ENCODE peak calls at places on chromosomes 3 and 15, in six cellular contexts. S, K, W, D, Q and B are unnamed samples.

GRCh38 chr3:183823963-183824362 is 1.4 kb downstream of the MAP6D1 start:
- DNase-seq in S (no peak), K (no peak), W (no peak), D (no peak), Q (no peak), B (no peak)

GRCh38 chr3:58998476-58999117 is 51.2 kb downstream of the CFAP20DC start:
- DNase-seq in S (no peak), K (no peak), W (peak), D (no peak), Q (no peak), B (peak)

GRCh38 chr15:92845109-92845508 is 55.0 kb upstream of the CHD2 start:
- DNase-seq in S (no peak), K (no peak), W (no peak), D (no peak), Q (no peak), B (peak)

GRCh38 chr3:3499987-3500386 is 299.2 kb upstream of the LRRN1 start:
- DNase-seq in S (no peak), K (no peak), W (no peak), D (no peak), Q (no peak), B (no peak)

GRCh38 chr3:49415931-49416601 is 3.8 kb downstream of the TCTA start:
- DNase-seq in S (peak), K (peak), W (no peak), D (no peak), Q (peak), B (peak)

GRCh38 chr15:67127925-67128324 is 62.5 kb downstream of the SMAD3 start:
- DNase-seq in S (peak), K (no peak), W (peak), D (no peak), Q (no peak), B (peak)

GRCh38 chr3:140599496-140599895 is 78.4 kb upstream of the TRIM42 start:
- DNase-seq in S (no peak), K (no peak), W (no peak), D (no peak), Q (no peak), B (peak)

GRCh38 chr15:27183182-27183581 is 212.2 kb downstream of the GABRG3 start:
- DNase-seq in S (no peak), K (no peak), W (no peak), D (no peak), Q (no peak), B (no peak)

GRCh38 chr3:120160050-120160449 is 65.8 kb upstream of the GSK3B start:
- DNase-seq in S (peak), K (no peak), W (peak), D (no peak), Q (no peak), B (peak)

GRCh38 chr3:97763586-97764148 is 891 bp upstream of the ARL6 start:
- DNase-seq in S (no peak), K (no peak), W (no peak), D (no peak), Q (no peak), B (no peak)

GRCh38 chr3:22495241-22495640 is 707.9 kb upstream of the UBE2E2 start:
- DNase-seq in S (no peak), K (no peak), W (no peak), D (no peak), Q (no peak), B (no peak)

GRCh38 chr15:29090617-29091466 is 178.8 kb downstream of the NSMCE3 start:
- DNase-seq in S (no peak), K (peak), W (no peak), D (no peak), Q (no peak), B (peak)

GRCh38 chr15:38253448-38253847 is 812 bp downstream of the SPRED1 start:
- DNase-seq in S (no peak), K (no peak), W (no peak), D (no peak), Q (no peak), B (peak)

GRCh38 chr3:42712344-42712648 is 9.7 kb upstream of the HHATL start:
- DNase-seq in S (no peak), K (no peak), W (no peak), D (no peak), Q (no peak), B (no peak)

GRCh38 chr3:16999871-17000270 is 115.1 kb downstream of the PLCL2 start:
- DNase-seq in S (no peak), K (no peak), W (no peak), D (no peak), Q (no peak), B (no peak)

GRCh38 chr3:75140904-75141615 is 523.1 kb upstream of the FRG2C start:
- DNase-seq in S (no peak), K (no peak), W (no peak), D (no peak), Q (no peak), B (peak)

GRCh38 chr3:192011137-192011536 is 550.2 kb downstream of the PYDC2 start:
- DNase-seq in S (no peak), K (no peak), W (no peak), D (no peak), Q (no peak), B (peak)

GRCh38 chr3:38347421-38348200 is 1.0 kb downstream of the XYLB start:
- DNase-seq in S (no peak), K (no peak), W (no peak), D (no peak), Q (no peak), B (no peak)

GRCh38 chr3:30232142-30232541 is 374.3 kb upstream of the TGFBR2 start:
- DNase-seq in S (no peak), K (no peak), W (no peak), D (peak), Q (no peak), B (no peak)